ENCODE peak calls at places on chromosome 16, in eight cellular contexts. R is keratinocyte; F is iPS DF 6.9; M is HCT116; P is adipocyte; E is GM23338; Q is heart left ventricle; S is naive thymus-derived CD4-positive, alpha-beta T cell. G is an unnamed sample. For H3K27me3 and H3K4me1, the result is how much of the 10 kb centered on the place peaks cover.

GRCh38 chr16:53775821-53776431 is 72.0 kb downstream of the FTO start:
- DNase-seq in R (peak), F (no peak), Q (peak), E (peak), P (peak), M (no peak), S (no peak), G (no peak)

GRCh38 chr16:70779361-70779760 is 21.6 kb downstream of the VAC14 start:
- DNase-seq in S (no peak), F (no peak), P (peak), Q (no peak), R (no peak), M (no peak), E (no peak), G (no peak)

GRCh38 chr16:82584553-82585152 is 42.1 kb upstream of the CDH13 start:
- DNase-seq in M (no peak), Q (peak), S (no peak), P (no peak), E (no peak), F (no peak), R (no peak), G (no peak)

GRCh38 chr16:50948268-50948667 is 202.8 kb downstream of the SALL1 start:
- DNase-seq in E (no peak), F (no peak), R (no peak), Q (no peak), S (no peak), M (no peak), P (no peak), G (no peak)

GRCh38 chr16:13435873-13436474 is 484.0 kb upstream of the ERCC4 start:
- DNase-seq in Q (no peak), E (peak), P (no peak), S (no peak), R (no peak), M (no peak), F (peak), G (no peak)

GRCh38 chr16:73572135-73572534 is 524.2 kb upstream of the ZFHX3 start:
- DNase-seq in S (no peak), P (no peak), E (peak), M (no peak), R (no peak), F (no peak), Q (peak), G (no peak)

GRCh38 chr16:74372953-74373846 is 2.9 kb upstream of the NPIPB15 start:
- DNase-seq in S (no peak), F (no peak), M (no peak), R (no peak), P (no peak), E (peak), Q (no peak), G (no peak)

GRCh38 chr16:890217-890616 is 80.6 kb downstream of the LMF1 start:
- DNase-seq in M (no peak), S (no peak), E (no peak), P (no peak), F (no peak), R (no peak), Q (no peak), G (no peak)

GRCh38 chr16:72915331-72915730 is 132.6 kb downstream of the ZFHX3 start:
- DNase-seq in Q (no peak), M (no peak), P (no peak), R (no peak), F (no peak), S (no peak), E (no peak), G (no peak)

GRCh38 chr16:78775161-78775561 is 675.7 kb downstream of the WWOX start:
- DNase-seq in E (no peak), M (no peak), F (no peak), Q (no peak), S (no peak), R (no peak), P (no peak), G (no peak)

GRCh38 chr16:86725401-86725800 is 147.1 kb downstream of the FOXL1 start:
- DNase-seq in P (no peak), S (no peak), E (no peak), R (no peak), Q (no peak), F (no peak), M (no peak), G (no peak)

GRCh38 chr16:59090501-59090900 is 356.4 kb upstream of the GOT2 start:
- DNase-seq in Q (no peak), F (no peak), E (peak), P (no peak), R (no peak), M (no peak), S (no peak), G (no peak)

GRCh38 chr16:11613381-11614303 is 26.9 kb upstream of the LITAF start:
- DNase-seq in Q (peak), R (peak), E (no peak), F (no peak), P (no peak), S (no peak), M (no peak), G (peak)

GRCh38 chr16:80105160-80105559 is 435.6 kb upstream of the DYNLRB2 start:
- DNase-seq in Q (no peak), R (peak), S (no peak), E (no peak), M (no peak), P (no peak), F (no peak), G (no peak)

GRCh38 chr16:4404247-4404966 is 12.0 kb downstream of the CORO7 start:
- DNase-seq in S (peak), P (peak), Q (no peak), F (no peak), R (no peak), E (peak), M (no peak), G (peak)
- H3K27me3 ChIP-seq in S (under half), P (under half), Q (under half), F (under half), R (under half), E (under half), M (under half), G (under half)

GRCh38 chr16:89041571-89042481 is 51.8 kb upstream of the ACSF3 start:
- DNase-seq in S (no peak), R (no peak), E (no peak), F (no peak), P (no peak), Q (no peak), M (no peak), G (no peak)
- H3K4me1 ChIP-seq in S (under half), R (under half), E (under half), F (under half), P (under half), Q (under half), M (under half), G (under half)

GRCh38 chr16:16090238-16090637 is 133.1 kb downstream of the ABCC6 start:
- DNase-seq in R (no peak), F (no peak), P (no peak), S (no peak), E (no peak), Q (no peak), M (no peak), G (no peak)
- H3K27me3 ChIP-seq in R (under half), F (under half), P (under half), S (under half), E (under half), Q (under half), M (under half), G (under half)

GRCh38 chr16:29825145-29826044 is 5.1 kb downstream of the MVP start:
- DNase-seq in S (peak), Q (peak), F (no peak), E (no peak), R (no peak), P (peak), M (no peak), G (no peak)
- H3K4me1 ChIP-seq in S (half or more), Q (half or more), F (under half), E (under half), R (under half), P (half or more), M (half or more), G (half or more)

GRCh38 chr16:67167588-67167987 is 2.8 kb upstream of the NOL3 start:
- DNase-seq in M (no peak), F (no peak), R (no peak), S (no peak), Q (no peak), E (no peak), P (no peak), G (no peak)

GRCh38 chr16:67169011-67169451 is 1.3 kb upstream of the NOL3 start:
- DNase-seq in Q (no peak), F (no peak), R (no peak), S (no peak), M (no peak), P (no peak), E (peak), G (no peak)

GRCh38 chr16:67170948-67171649 is 761 bp downstream of the NOL3 start:
- DNase-seq in S (no peak), F (no peak), Q (no peak), M (no peak), R (no peak), P (peak), E (no peak), G (no peak)

GRCh38 chr16:67170168-67170947 is at the start of gene NOL3:
- DNase-seq in P (peak), S (no peak), M (no peak), R (no peak), Q (peak), F (no peak), E (peak), G (peak)

GRCh38 chr16:67169642-67170167 is 633 bp upstream of the NOL3 start:
- DNase-seq in Q (no peak), F (no peak), S (no peak), P (peak), M (no peak), R (no peak), E (peak), G (peak)
- H3K27me3 ChIP-seq in Q (under half), F (half or more), S (under half), P (under half), M (under half), R (under half), E (half or more), G (half or more)

GRCh38 chr16:85049864-85050263 is 22.3 kb downstream of the KIAA0513 start:
- DNase-seq in R (no peak), S (no peak), E (no peak), F (no peak), Q (no peak), M (no peak), P (no peak), G (no peak)
- H3K4me1 ChIP-seq in R (under half), S (under half), E (under half), F (under half), Q (under half), M (under half), P (under half), G (under half)

DNA sequence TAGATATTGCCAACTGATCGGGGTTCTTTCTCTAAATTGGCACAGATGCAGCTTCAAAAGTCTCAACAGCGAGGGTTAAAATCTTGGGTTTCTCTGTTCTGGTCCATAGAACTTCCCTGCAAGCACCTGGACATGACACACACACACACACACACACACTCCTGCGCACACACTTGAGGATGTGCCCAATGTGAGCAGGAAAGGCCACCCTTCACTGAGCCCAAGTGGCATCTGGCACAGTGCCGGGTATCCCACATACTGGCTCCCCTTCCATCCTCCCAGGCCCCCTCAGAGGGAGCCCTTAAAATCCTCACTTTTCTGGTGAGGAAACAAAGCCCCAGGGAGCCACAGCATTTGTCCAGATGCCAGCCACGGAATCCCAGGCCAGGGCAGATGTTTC is 55.5 kb downstream of the ZNF423 start:
- DNase-seq in F (no peak), Q (no peak), E (no peak), M (no peak), P (no peak), S (no peak), R (no peak), G (no peak)
- H3K27me3 ChIP-seq in F (under half), Q (under half), E (under half), M (under half), P (under half), S (under half), R (under half), G (under half)

GRCh38 chr16:85462405-85463227 is 150.5 kb upstream of the GSE1 start:
- DNase-seq in Q (peak), R (no peak), P (peak), M (no peak), E (peak), S (no peak), F (no peak), G (no peak)
- H3K4me1 ChIP-seq in Q (half or more), R (under half), P (half or more), M (under half), E (under half), S (under half), F (under half), G (under half)

DNA sequence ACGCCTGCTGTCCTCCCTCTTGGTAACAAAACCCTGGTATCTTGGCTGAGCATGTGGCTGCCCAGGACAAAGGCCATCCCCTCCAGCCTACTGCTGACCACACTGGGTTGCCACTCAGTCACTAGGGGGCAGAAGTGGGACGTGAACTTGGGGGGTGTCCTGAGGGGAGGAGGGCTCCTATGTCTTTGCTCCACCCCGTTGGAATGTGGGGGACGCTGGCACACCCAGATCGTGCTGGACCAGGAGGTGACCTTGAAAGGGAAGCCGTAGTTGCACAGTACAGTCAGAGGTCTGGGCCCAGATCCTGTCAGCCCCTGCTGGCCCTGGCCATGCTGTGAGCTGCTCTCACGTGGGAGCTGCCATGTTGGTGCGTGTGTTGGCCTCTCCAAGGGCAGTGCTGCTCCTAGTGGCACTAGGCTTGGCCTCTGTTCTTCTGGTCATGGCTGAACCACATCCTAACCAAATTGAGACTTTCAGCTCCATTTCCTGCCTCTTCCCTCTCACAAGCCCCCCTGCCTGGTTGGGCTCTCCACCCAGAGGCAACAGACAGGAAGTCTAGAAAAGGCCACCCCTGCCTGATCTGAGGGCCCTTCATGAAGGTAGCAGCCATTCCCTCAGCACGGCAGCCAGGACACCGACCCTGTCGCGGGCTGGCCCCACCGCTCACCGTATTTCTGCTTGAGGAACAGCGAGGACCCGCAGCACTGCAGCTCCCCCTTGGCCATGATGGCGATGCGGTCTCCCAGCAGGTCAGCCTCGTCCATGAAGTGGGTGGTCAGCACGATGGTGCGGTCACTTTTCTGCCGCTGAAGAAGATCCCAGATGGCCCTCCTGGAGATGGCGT is 29.0 kb upstream of the RNPS1 start:
- DNase-seq in M (peak), R (no peak), E (peak), S (peak), F (peak), P (peak), Q (no peak), G (no peak)
- H3K27me3 ChIP-seq in M (under half), R (under half), E (under half), S (under half), F (under half), P (under half), Q (under half), G (under half)

GRCh38 chr16:9682320-9682719 is 499.9 kb downstream of the GRIN2A start:
- DNase-seq in R (no peak), E (no peak), S (no peak), F (no peak), Q (no peak), P (no peak), M (no peak), G (no peak)
- H3K4me1 ChIP-seq in R (under half), E (under half), S (under half), F (under half), Q (under half), P (under half), M (under half), G (under half)

G was measured in CD8-positive, alpha-beta memory T cell.